ENCODE peak calls at places on chromosomes 11 and 22, in six cellular contexts. One of them, this sample, is unnamed.

GRCh38 chr11:18650859-18651557 is 16.9 kb upstream of the SPTY2D1 start:
- DNase-seq in HFF-Myc: peak
- DNase-seq in psoas muscle: no peak
- DNase-seq in retinal pigment epithelial cell: no peak
- DNase-seq in cardiac muscle cell: peak
- DNase-seq in astrocyte of the spinal cord: peak
- DNase-seq in this sample: peak

GRCh38 chr11:690738-691633 is 4.0 kb downstream of the DEAF1 start:
- DNase-seq in psoas muscle: no peak
- DNase-seq in astrocyte of the spinal cord: no peak
- DNase-seq in cardiac muscle cell: peak
- DNase-seq in HFF-Myc: no peak
- DNase-seq in retinal pigment epithelial cell: no peak
- DNase-seq in this sample: peak

GRCh38 chr11:12249590-12250260 is 127.6 kb upstream of the PARVA start:
- DNase-seq in psoas muscle: no peak
- DNase-seq in astrocyte of the spinal cord: no peak
- DNase-seq in retinal pigment epithelial cell: no peak
- DNase-seq in cardiac muscle cell: peak
- DNase-seq in HFF-Myc: no peak
- DNase-seq in this sample: no peak

GRCh38 chr11:130899106-130899505 is 17.2 kb downstream of the SNX19 start:
- DNase-seq in retinal pigment epithelial cell: no peak
- DNase-seq in HFF-Myc: no peak
- DNase-seq in cardiac muscle cell: no peak
- DNase-seq in astrocyte of the spinal cord: no peak
- DNase-seq in psoas muscle: no peak
- DNase-seq in this sample: no peak

GRCh38 chr11:129278586-129279319 is 86.6 kb upstream of the ARHGAP32 start:
- DNase-seq in retinal pigment epithelial cell: no peak
- DNase-seq in astrocyte of the spinal cord: no peak
- DNase-seq in cardiac muscle cell: peak
- DNase-seq in HFF-Myc: no peak
- DNase-seq in psoas muscle: peak
- DNase-seq in this sample: peak

GRCh38 chr22:20128619-20128901 is 3.0 kb upstream of the ZDHHC8 start:
- DNase-seq in HFF-Myc: no peak
- DNase-seq in astrocyte of the spinal cord: no peak
- DNase-seq in retinal pigment epithelial cell: no peak
- DNase-seq in cardiac muscle cell: no peak
- DNase-seq in psoas muscle: no peak
- DNase-seq in this sample: no peak

GRCh38 chr22:49583886-49584505 is 243.7 kb downstream of the BRD1 start:
- DNase-seq in psoas muscle: no peak
- DNase-seq in retinal pigment epithelial cell: no peak
- DNase-seq in cardiac muscle cell: no peak
- DNase-seq in HFF-Myc: no peak
- DNase-seq in astrocyte of the spinal cord: no peak
- DNase-seq in this sample: no peak

GRCh38 chr11:10540546-10540914 is 457 bp downstream of the RNF141 start:
- DNase-seq in retinal pigment epithelial cell: no peak
- DNase-seq in cardiac muscle cell: peak
- DNase-seq in astrocyte of the spinal cord: peak
- DNase-seq in psoas muscle: no peak
- DNase-seq in HFF-Myc: no peak
- DNase-seq in this sample: no peak

GRCh38 chr11:102453921-102454320 is 1.4 kb upstream of the TMEM123 start:
- DNase-seq in cardiac muscle cell: no peak
- DNase-seq in astrocyte of the spinal cord: no peak
- DNase-seq in retinal pigment epithelial cell: no peak
- DNase-seq in psoas muscle: no peak
- DNase-seq in HFF-Myc: no peak
- DNase-seq in this sample: no peak

GRCh38 chr11:57424802-57425564 is 1.9 kb downstream of the SLC43A3 start:
- DNase-seq in cardiac muscle cell: peak
- DNase-seq in retinal pigment epithelial cell: peak
- DNase-seq in psoas muscle: peak
- DNase-seq in astrocyte of the spinal cord: peak
- DNase-seq in HFF-Myc: peak
- DNase-seq in this sample: peak

GRCh38 chr11:69489031-69489745 is 7.7 kb downstream of the LINC01488 start:
- DNase-seq in psoas muscle: peak
- DNase-seq in cardiac muscle cell: no peak
- DNase-seq in astrocyte of the spinal cord: no peak
- DNase-seq in HFF-Myc: no peak
- DNase-seq in retinal pigment epithelial cell: no peak
- DNase-seq in this sample: no peak

GRCh38 chr11:79259800-79260199 is 181.0 kb downstream of the TENM4 start:
- DNase-seq in retinal pigment epithelial cell: no peak
- DNase-seq in cardiac muscle cell: peak
- DNase-seq in HFF-Myc: no peak
- DNase-seq in psoas muscle: no peak
- DNase-seq in astrocyte of the spinal cord: no peak
- DNase-seq in this sample: no peak
- TF ChIP-seq CTCF in retinal pigment epithelial cell: peak
- TF ChIP-seq CTCF in cardiac muscle cell: peak
- TF ChIP-seq CTCF in HFF-Myc: peak
- TF ChIP-seq CTCF in psoas muscle: no peak
- TF ChIP-seq CTCF in astrocyte of the spinal cord: peak
- TF ChIP-seq CTCF in this sample: no peak

DNA sequence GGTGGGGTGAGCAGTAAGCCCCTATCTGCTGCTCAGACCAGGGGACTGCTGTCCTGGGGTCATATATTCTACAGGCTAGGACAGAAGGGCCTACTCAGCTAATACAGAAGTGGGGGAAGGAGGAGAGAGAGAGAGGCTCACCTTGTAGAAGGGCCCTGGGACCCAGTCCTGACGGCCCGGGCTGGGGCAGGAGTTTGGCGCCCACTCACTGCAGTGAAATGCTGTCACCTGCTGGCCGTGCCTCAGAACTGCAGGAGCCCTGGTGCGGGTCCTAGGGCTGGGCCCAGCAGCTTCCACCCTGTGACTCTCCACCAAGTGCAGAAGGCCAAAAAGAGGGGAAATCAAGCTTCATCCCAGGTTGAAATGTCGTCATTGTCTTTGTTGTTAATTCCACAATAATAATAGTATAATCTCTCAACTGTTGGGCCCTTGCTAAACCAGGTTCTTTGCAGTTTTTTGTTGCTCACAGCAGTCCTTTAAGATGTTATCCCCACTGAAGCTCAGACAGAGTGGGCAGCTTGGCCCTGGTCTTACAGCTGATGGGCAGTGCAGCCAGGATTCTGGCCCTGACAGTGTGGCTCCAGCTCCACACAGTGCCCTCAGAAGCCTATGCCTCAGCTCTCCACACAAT is 29.6 kb downstream of the TRIM29 start:
- DNase-seq in retinal pigment epithelial cell: no peak
- DNase-seq in HFF-Myc: peak
- DNase-seq in cardiac muscle cell: peak
- DNase-seq in psoas muscle: peak
- DNase-seq in astrocyte of the spinal cord: peak
- DNase-seq in this sample: peak
- TF ChIP-seq CTCF in retinal pigment epithelial cell: peak
- TF ChIP-seq CTCF in HFF-Myc: peak
- TF ChIP-seq CTCF in cardiac muscle cell: peak
- TF ChIP-seq CTCF in psoas muscle: peak
- TF ChIP-seq CTCF in astrocyte of the spinal cord: peak
- TF ChIP-seq CTCF in this sample: peak

GRCh38 chr11:5803982-5804381 is 4.7 kb upstream of the OR52N2 start:
- DNase-seq in retinal pigment epithelial cell: no peak
- DNase-seq in psoas muscle: no peak
- DNase-seq in HFF-Myc: no peak
- DNase-seq in cardiac muscle cell: no peak
- DNase-seq in astrocyte of the spinal cord: no peak
- DNase-seq in this sample: no peak

GRCh38 chr11:5809905-5810792 is 1.4 kb downstream of the OR52N2 start:
- DNase-seq in astrocyte of the spinal cord: no peak
- DNase-seq in HFF-Myc: no peak
- DNase-seq in psoas muscle: no peak
- DNase-seq in cardiac muscle cell: no peak
- DNase-seq in retinal pigment epithelial cell: no peak
- DNase-seq in this sample: no peak

GRCh38 chr11:5808500-5809121 is at the start of gene OR52N2:
- DNase-seq in astrocyte of the spinal cord: peak
- DNase-seq in retinal pigment epithelial cell: no peak
- DNase-seq in HFF-Myc: peak
- DNase-seq in psoas muscle: peak
- DNase-seq in cardiac muscle cell: peak
- DNase-seq in this sample: peak

GRCh38 chr11:5809122-5809519 is 397 bp downstream of the OR52N2 start:
- DNase-seq in cardiac muscle cell: peak
- DNase-seq in psoas muscle: no peak
- DNase-seq in astrocyte of the spinal cord: no peak
- DNase-seq in HFF-Myc: no peak
- DNase-seq in retinal pigment epithelial cell: no peak
- DNase-seq in this sample: peak

DNA sequence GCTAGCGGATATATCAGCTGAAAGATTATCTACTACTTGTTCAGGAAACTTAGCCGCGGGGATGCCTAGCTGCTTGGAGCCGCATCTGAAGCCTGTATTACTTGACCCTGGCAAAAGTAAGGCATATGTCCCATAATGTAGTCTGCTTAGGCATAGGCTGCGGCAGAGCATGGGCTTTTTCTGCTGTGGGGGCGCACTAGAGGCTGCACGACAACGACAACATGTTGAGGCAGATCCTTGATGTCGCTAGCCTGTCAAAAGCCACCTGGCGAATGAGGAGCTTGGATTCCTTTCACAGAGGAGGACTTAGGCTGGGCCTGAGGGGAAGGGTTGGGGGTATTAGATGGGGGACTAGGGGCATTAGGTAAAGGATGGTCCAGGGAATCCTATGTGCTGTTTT is 1.1 kb upstream of the OR52N2 start:
- DNase-seq in HFF-Myc: no peak
- DNase-seq in astrocyte of the spinal cord: no peak
- DNase-seq in cardiac muscle cell: no peak
- DNase-seq in psoas muscle: no peak
- DNase-seq in retinal pigment epithelial cell: no peak
- DNase-seq in this sample: peak
- TF ChIP-seq CTCF in HFF-Myc: no peak
- TF ChIP-seq CTCF in astrocyte of the spinal cord: no peak
- TF ChIP-seq CTCF in cardiac muscle cell: no peak
- TF ChIP-seq CTCF in psoas muscle: no peak
- TF ChIP-seq CTCF in retinal pigment epithelial cell: no peak
- TF ChIP-seq CTCF in this sample: no peak

GRCh38 chr11:78417888-78418583 is 416 bp upstream of the GAB2 start:
- DNase-seq in HFF-Myc: no peak
- DNase-seq in retinal pigment epithelial cell: no peak
- DNase-seq in psoas muscle: peak
- DNase-seq in cardiac muscle cell: peak
- DNase-seq in astrocyte of the spinal cord: peak
- DNase-seq in this sample: peak
- TF ChIP-seq CTCF in HFF-Myc: no peak
- TF ChIP-seq CTCF in retinal pigment epithelial cell: no peak
- TF ChIP-seq CTCF in psoas muscle: peak
- TF ChIP-seq CTCF in cardiac muscle cell: no peak
- TF ChIP-seq CTCF in astrocyte of the spinal cord: no peak
- TF ChIP-seq CTCF in this sample: peak

GRCh38 chr11:15361316-15361715 is 246.6 kb downstream of the INSC start:
- DNase-seq in psoas muscle: no peak
- DNase-seq in HFF-Myc: no peak
- DNase-seq in astrocyte of the spinal cord: no peak
- DNase-seq in retinal pigment epithelial cell: no peak
- DNase-seq in cardiac muscle cell: no peak
- DNase-seq in this sample: no peak
- TF ChIP-seq CTCF in psoas muscle: no peak
- TF ChIP-seq CTCF in HFF-Myc: no peak
- TF ChIP-seq CTCF in astrocyte of the spinal cord: no peak
- TF ChIP-seq CTCF in retinal pigment epithelial cell: no peak
- TF ChIP-seq CTCF in cardiac muscle cell: no peak
- TF ChIP-seq CTCF in this sample: no peak

GRCh38 chr11:125374398-125374797 is 121.7 kb downstream of the FEZ1 start:
- DNase-seq in cardiac muscle cell: no peak
- DNase-seq in HFF-Myc: no peak
- DNase-seq in psoas muscle: no peak
- DNase-seq in retinal pigment epithelial cell: peak
- DNase-seq in astrocyte of the spinal cord: no peak
- DNase-seq in this sample: no peak

GRCh38 chr11:125372088-125372487 is 124.0 kb downstream of the FEZ1 start:
- DNase-seq in astrocyte of the spinal cord: no peak
- DNase-seq in psoas muscle: no peak
- DNase-seq in retinal pigment epithelial cell: no peak
- DNase-seq in cardiac muscle cell: no peak
- DNase-seq in HFF-Myc: no peak
- DNase-seq in this sample: no peak

GRCh38 chr11:125375146-125375545 is 120.9 kb downstream of the FEZ1 start:
- DNase-seq in retinal pigment epithelial cell: peak
- DNase-seq in HFF-Myc: no peak
- DNase-seq in astrocyte of the spinal cord: peak
- DNase-seq in psoas muscle: no peak
- DNase-seq in cardiac muscle cell: peak
- DNase-seq in this sample: no peak

GRCh38 chr11:125372911-125373310 is 123.2 kb downstream of the FEZ1 start:
- DNase-seq in psoas muscle: no peak
- DNase-seq in astrocyte of the spinal cord: no peak
- DNase-seq in cardiac muscle cell: no peak
- DNase-seq in retinal pigment epithelial cell: no peak
- DNase-seq in HFF-Myc: no peak
- DNase-seq in this sample: no peak

DNA sequence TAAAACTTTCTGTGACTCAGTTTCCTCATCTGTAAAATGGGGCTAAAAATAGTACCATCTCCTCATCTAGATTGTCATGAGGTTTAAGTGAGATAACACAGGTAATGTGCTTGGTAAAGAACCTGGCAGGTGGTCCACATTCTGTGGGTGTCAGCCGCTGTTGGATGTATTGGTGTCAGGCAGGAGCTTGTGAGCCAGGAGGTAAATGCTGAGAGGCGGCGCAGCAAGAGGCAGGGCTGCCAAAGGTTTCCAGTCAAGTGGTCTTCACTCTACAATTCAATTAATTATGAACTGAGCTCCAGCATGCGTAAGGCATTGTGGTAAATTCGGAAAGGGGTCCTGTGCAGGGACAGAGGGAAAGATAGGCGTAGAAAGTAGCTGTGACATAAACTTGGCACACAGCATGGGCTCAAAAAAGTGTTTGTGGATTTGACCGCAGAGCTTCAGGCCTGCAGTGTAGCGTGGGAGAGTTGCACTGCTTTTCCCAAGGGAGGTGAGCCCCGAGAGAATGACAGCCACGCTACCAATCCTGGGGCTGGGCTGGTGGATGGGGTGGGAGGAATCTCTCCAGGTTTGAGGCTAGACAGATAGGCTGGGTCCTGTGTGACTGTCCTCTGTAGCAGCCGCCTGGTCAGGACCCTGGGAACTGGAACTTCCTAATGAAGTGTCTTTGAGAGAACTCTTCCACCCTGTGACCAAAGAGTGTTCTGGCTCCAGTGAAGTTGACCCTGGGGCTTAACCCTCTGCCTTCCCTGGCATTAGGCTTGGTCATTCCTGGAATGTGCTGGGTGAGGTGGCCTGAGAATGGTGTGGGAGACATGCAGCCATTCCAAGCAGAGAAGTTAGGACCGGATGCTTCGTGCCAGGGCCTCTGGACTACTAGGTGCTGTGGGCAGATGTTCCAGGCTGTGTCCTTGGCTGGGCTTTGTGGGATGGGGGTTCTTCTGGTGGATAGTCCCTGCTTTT is 122.4 kb downstream of the FEZ1 start:
- DNase-seq in HFF-Myc: no peak
- DNase-seq in cardiac muscle cell: peak
- DNase-seq in astrocyte of the spinal cord: no peak
- DNase-seq in psoas muscle: no peak
- DNase-seq in retinal pigment epithelial cell: peak
- DNase-seq in this sample: no peak
- TF ChIP-seq CTCF in HFF-Myc: no peak
- TF ChIP-seq CTCF in cardiac muscle cell: no peak
- TF ChIP-seq CTCF in astrocyte of the spinal cord: no peak
- TF ChIP-seq CTCF in psoas muscle: no peak
- TF ChIP-seq CTCF in retinal pigment epithelial cell: no peak
- TF ChIP-seq CTCF in this sample: no peak

This sample was measured in activated CD8-positive, alpha-beta T cell treated with anti-CD3 and anti-CD28 coated beads for 36 hours.